ENCODE peak calls at places on chromosomes 4 and X, in four cellular contexts. One of them, this sample, is unnamed.

GRCh38 chr4:67608047-67608446 is 49.5 kb downstream of the STAP1 start:
- DNase-seq in amniotic stem cell: no peak
- DNase-seq in activated T-cell treated with anti-CD3 and anti-CD28 coated beads, Interleukin-2, amount 50 U/mL, for 1 hour: no peak
- DNase-seq in head of caudate nucleus: no peak
- DNase-seq in this sample: no peak

GRCh38 chr4:54539500-54540029 is 118.2 kb upstream of the KIT start:
- DNase-seq in amniotic stem cell: peak
- DNase-seq in activated T-cell treated with anti-CD3 and anti-CD28 coated beads, Interleukin-2, amount 50 U/mL, for 1 hour: no peak
- DNase-seq in head of caudate nucleus: peak
- DNase-seq in this sample: peak

GRCh38 chr4:75723117-75723801 is 1.1 kb upstream of the USO1 start:
- DNase-seq in amniotic stem cell: no peak
- DNase-seq in activated T-cell treated with anti-CD3 and anti-CD28 coated beads, Interleukin-2, amount 50 U/mL, for 1 hour: no peak
- DNase-seq in head of caudate nucleus: peak
- DNase-seq in this sample: no peak

GRCh38 chrX:10608099-10608498 is 12.3 kb downstream of the MID1 start:
- DNase-seq in amniotic stem cell: no peak
- DNase-seq in activated T-cell treated with anti-CD3 and anti-CD28 coated beads, Interleukin-2, amount 50 U/mL, for 1 hour: no peak
- DNase-seq in head of caudate nucleus: no peak
- DNase-seq in this sample: no peak

GRCh38 chrX:129667412-129667811 is 12.7 kb upstream of the APLN start:
- DNase-seq in amniotic stem cell: no peak
- DNase-seq in activated T-cell treated with anti-CD3 and anti-CD28 coated beads, Interleukin-2, amount 50 U/mL, for 1 hour: no peak
- DNase-seq in head of caudate nucleus: no peak
- DNase-seq in this sample: no peak

GRCh38 chr4:95547708-95548471 is 883 bp downstream of the UNC5C start:
- DNase-seq in amniotic stem cell: no peak
- DNase-seq in activated T-cell treated with anti-CD3 and anti-CD28 coated beads, Interleukin-2, amount 50 U/mL, for 1 hour: no peak
- DNase-seq in head of caudate nucleus: peak
- DNase-seq in this sample: peak

GRCh38 chr4:173517781-173518371 is 12.2 kb downstream of the HAND2 start:
- DNase-seq in amniotic stem cell: no peak
- DNase-seq in activated T-cell treated with anti-CD3 and anti-CD28 coated beads, Interleukin-2, amount 50 U/mL, for 1 hour: no peak
- DNase-seq in head of caudate nucleus: no peak
- DNase-seq in this sample: no peak

GRCh38 chr4:101348367-101348827 is 1.1 kb upstream of the PPP3CA start:
- DNase-seq in amniotic stem cell: no peak
- DNase-seq in activated T-cell treated with anti-CD3 and anti-CD28 coated beads, Interleukin-2, amount 50 U/mL, for 1 hour: no peak
- DNase-seq in head of caudate nucleus: no peak
- DNase-seq in this sample: peak

GRCh38 chr4:157722146-157722545 is 450.7 kb downstream of the GASK1B start:
- DNase-seq in amniotic stem cell: no peak
- DNase-seq in activated T-cell treated with anti-CD3 and anti-CD28 coated beads, Interleukin-2, amount 50 U/mL, for 1 hour: no peak
- DNase-seq in head of caudate nucleus: no peak
- DNase-seq in this sample: no peak

GRCh38 chr4:140116442-140117104 is 37.4 kb downstream of the MAML3 start:
- DNase-seq in amniotic stem cell: no peak
- DNase-seq in activated T-cell treated with anti-CD3 and anti-CD28 coated beads, Interleukin-2, amount 50 U/mL, for 1 hour: no peak
- DNase-seq in head of caudate nucleus: no peak
- DNase-seq in this sample: no peak

GRCh38 chr4:100742045-100742444 is 224.2 kb upstream of the EMCN start:
- DNase-seq in amniotic stem cell: peak
- DNase-seq in activated T-cell treated with anti-CD3 and anti-CD28 coated beads, Interleukin-2, amount 50 U/mL, for 1 hour: no peak
- DNase-seq in head of caudate nucleus: no peak
- DNase-seq in this sample: peak

GRCh38 chr4:164779811-164780216 is 25.9 kb downstream of the SMIM31 start:
- DNase-seq in amniotic stem cell: no peak
- DNase-seq in activated T-cell treated with anti-CD3 and anti-CD28 coated beads, Interleukin-2, amount 50 U/mL, for 1 hour: no peak
- DNase-seq in head of caudate nucleus: peak
- DNase-seq in this sample: peak